ENCODE peak calls at places on chromosome 13, in seven cellular contexts. M is Ammon's horn, Y is endothelial cell, P is putamen, K is EH, I is midbrain, Q is astrocyte of the hippocampus. R is an unnamed sample.

GRCh38 chr13:107413005-107413404 is 802.3 kb downstream of the LIG4 start:
- DNase-seq in P (no peak), K (no peak), I (no peak), M (no peak), Q (no peak), Y (no peak), R (no peak)

GRCh38 chr13:109789262-109789661 is 2.9 kb upstream of the IRS2 start:
- DNase-seq in P (no peak), I (peak), Q (peak), M (no peak), K (no peak), Y (no peak), R (no peak)

GRCh38 chr13:42345367-42345766 is 73.4 kb downstream of the AKAP11 start:
- DNase-seq in P (no peak), K (no peak), I (no peak), M (peak), Q (no peak), Y (no peak), R (peak)

GRCh38 chr13:105936816-105937215 is 598.6 kb downstream of the EFNB2 start:
- DNase-seq in K (peak), P (no peak), Y (no peak), M (no peak), I (no peak), Q (no peak), R (no peak)

GRCh38 chr13:27379694-27380596 is 44.5 kb upstream of the GTF3A start:
- DNase-seq in Y (peak), Q (peak), P (no peak), I (no peak), K (peak), M (peak), R (peak)

GRCh38 chr13:80399340-80400163 is 58.6 kb upstream of the SPRY2 start:
- DNase-seq in I (no peak), K (no peak), M (peak), P (no peak), Q (peak), Y (no peak), R (no peak)

GRCh38 chr13:55815458-55816033 is 1325.2 kb upstream of the PRR20A start:
- DNase-seq in Y (no peak), P (no peak), M (no peak), K (no peak), Q (no peak), I (no peak), R (no peak)

GRCh38 chr13:85367887-85368286 is 431.3 kb downstream of the SLITRK6 start:
- DNase-seq in I (no peak), P (no peak), Y (no peak), Q (peak), M (no peak), K (peak), R (no peak)

GRCh38 chr13:97030705-97031452 is 36.6 kb upstream of the OXGR1 start:
- DNase-seq in M (peak), Q (peak), K (peak), P (no peak), Y (peak), I (no peak), R (peak)

GRCh38 chr13:23558675-23559536 is 11.3 kb upstream of the TNFRSF19 start:
- DNase-seq in M (peak), I (peak), Q (peak), K (peak), P (no peak), Y (no peak), R (no peak)

GRCh38 chr13:78341032-78341431 is 262.3 kb downstream of the POU4F1 start:
- DNase-seq in P (no peak), Y (no peak), Q (no peak), K (no peak), I (no peak), M (no peak), R (peak)

GRCh38 chr13:46775385-46776065 is 21.4 kb downstream of the ESD start:
- DNase-seq in Y (no peak), K (no peak), P (no peak), I (no peak), Q (no peak), M (no peak), R (no peak)

GRCh38 chr13:77507931-77508776 is 27.4 kb upstream of the SCEL start:
- DNase-seq in Q (peak), Y (no peak), I (no peak), K (peak), M (no peak), P (no peak), R (no peak)

GRCh38 chr13:44181938-44182337 is 191.7 kb upstream of the SERP2 start:
- DNase-seq in M (no peak), Q (peak), P (no peak), K (no peak), I (no peak), Y (no peak), R (no peak)